ENCODE peak calls at places on chromosomes 12 and 14, in four cellular contexts. A, L, M and K are unnamed samples.

GRCh38 chr12:132114667-132115066 is 29.5 kb downstream of the DDX51 start:
- DNase-seq in A (no peak), L (no peak), M (no peak), K (no peak)

GRCh38 chr14:56512521-56512920 is 67.1 kb upstream of the TMEM260 start:
- DNase-seq in A (no peak), L (no peak), M (no peak), K (no peak)

GRCh38 chr12:112182499-112182898 is 57.1 kb downstream of the TRAFD1 start:
- DNase-seq in A (no peak), L (no peak), M (no peak), K (no peak)

GRCh38 chr12:78641837-78642423 is 222.6 kb upstream of the SYT1 start:
- DNase-seq in A (no peak), L (no peak), M (no peak), K (no peak)

GRCh38 chr14:106875503-106875902 is 1349.1 kb downstream of the TMEM121 start:
- DNase-seq in A (no peak), L (no peak), M (no peak), K (peak; percentile 67)

GRCh38 chr12:44875954-44876553 is at the start of gene NELL2:
- DNase-seq in A (peak; percentile 49), L (peak; percentile 27), M (no peak), K (no peak)

GRCh38 chr14:31927348-31927826 is 149.7 kb upstream of the ARHGAP5 start:
- DNase-seq in A (peak; percentile 67), L (no peak), M (no peak), K (peak; percentile 24)

GRCh38 chr12:47711448-47711847 is 5.6 kb upstream of the RPAP3 start:
- DNase-seq in A (no peak), L (no peak), M (no peak), K (no peak)

GRCh38 chr14:97077253-97077653 is 280.1 kb downstream of the VRK1 start:
- DNase-seq in A (no peak), L (peak; percentile 51), M (no peak), K (no peak)

GRCh38 chr12:57342207-57342691 is 88.6 kb downstream of the R3HDM2 start:
- DNase-seq in A (peak; percentile 27), L (peak; percentile 68), M (no peak), K (peak; percentile 45)

GRCh38 chr14:92644166-92644565 is 104.3 kb downstream of the LGMN start:
- DNase-seq in A (no peak), L (no peak), M (no peak), K (no peak)

GRCh38 chr14:24372701-24373416 is 4.9 kb downstream of the NFATC4 start:
- DNase-seq in A (no peak), L (no peak), M (no peak), K (no peak)

GRCh38 chr14:65164825-65165135 is 62.5 kb upstream of the MAX start:
- DNase-seq in A (no peak), L (peak; percentile 68), M (no peak), K (no peak)

GRCh38 chr12:65649126-65649525 is 175.2 kb upstream of the HMGA2 start:
- DNase-seq in A (peak; percentile 72), L (peak; percentile 57), M (no peak), K (no peak)

GRCh38 chr12:25155031-25155576 is 39.9 kb downstream of the DNAI7 start:
- DNase-seq in A (peak; percentile 36), L (no peak), M (no peak), K (no peak)

GRCh38 chr14:65321370-65321875 is 91.1 kb upstream of the FUT8 start:
- DNase-seq in A (no peak), L (no peak), M (no peak), K (no peak)

GRCh38 chr14:67411820-67412421 is at the start of gene PLEK2:
- DNase-seq in A (peak; percentile 40), L (peak; percentile 74), M (peak; percentile 82), K (peak; percentile 46)

GRCh38 chr14:29648045-29648444 is 279.6 kb downstream of the PRKD1 start:
- DNase-seq in A (no peak), L (no peak), M (no peak), K (no peak)

GRCh38 chr14:95518045-95518751 is 1.7 kb upstream of the SYNE3 start:
- DNase-seq in A (no peak), L (peak; percentile 32), M (peak; percentile 51), K (peak; percentile 22)

GRCh38 chr12:20342111-20342510 is 26.2 kb upstream of the PDE3A start:
- DNase-seq in A (no peak), L (no peak), M (no peak), K (no peak)

GRCh38 chr12:127054531-127054930 is 1212.4 kb upstream of the TMEM132C start:
- DNase-seq in A (no peak), L (no peak), M (no peak), K (no peak)

GRCh38 chr12:97396989-97397388 is 65.6 kb upstream of the RMST start:
- DNase-seq in A (no peak), L (no peak), M (no peak), K (no peak)

GRCh38 chr12:131933387-131933786 is 4.3 kb downstream of the PUS1 start:
- DNase-seq in A (no peak), L (no peak), M (no peak), K (no peak)

GRCh38 chr12:105967038-105967776 is 171.5 kb downstream of the NUAK1 start:
- DNase-seq in A (no peak), L (no peak), M (no peak), K (no peak)

GRCh38 chr12:105961821-105962671 is 176.7 kb downstream of the NUAK1 start:
- DNase-seq in A (no peak), L (no peak), M (no peak), K (no peak)

GRCh38 chr12:105970885-105971284 is 167.9 kb downstream of the NUAK1 start:
- DNase-seq in A (no peak), L (no peak), M (no peak), K (no peak)

DNA sequence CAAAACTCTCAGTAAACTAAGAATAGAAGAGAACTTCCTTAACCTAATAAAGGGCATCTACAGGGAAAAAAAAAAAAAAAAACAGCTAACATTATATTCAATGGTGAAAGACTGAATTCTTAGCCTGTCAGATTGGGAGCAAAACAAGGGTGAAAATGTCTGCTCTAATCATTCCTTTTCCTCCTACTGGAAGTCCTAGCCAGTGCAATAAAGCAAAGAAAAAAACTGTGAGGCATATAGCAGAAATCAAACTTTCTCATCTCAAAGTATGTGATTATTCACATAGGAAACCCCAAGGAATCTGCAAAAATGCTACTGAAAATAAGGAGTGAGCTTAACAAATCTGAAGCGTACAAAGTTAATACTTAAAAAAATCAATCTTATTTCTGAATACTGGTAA is 170.7 kb downstream of the NUAK1 start:
- DNase-seq in A (no peak), L (no peak), M (no peak), K (no peak)
- H3K27ac ChIP-seq in A (no peak overlapping the region), L (no peak overlapping the region), M (no peak overlapping the region), K (no peak overlapping the region)

GRCh38 chr14:51079085-51079484 is 15.8 kb downstream of the TRIM9 start:
- DNase-seq in A (no peak), L (no peak), M (no peak), K (no peak)

GRCh38 chr14:51081712-51082111 is 13.2 kb downstream of the TRIM9 start:
- DNase-seq in A (no peak), L (no peak), M (no peak), K (no peak)

GRCh38 chr14:51081209-51081608 is 13.7 kb downstream of the TRIM9 start:
- DNase-seq in A (no peak), L (no peak), M (no peak), K (no peak)

GRCh38 chr14:51079489-51079888 is 15.4 kb downstream of the TRIM9 start:
- DNase-seq in A (no peak), L (no peak), M (no peak), K (no peak)

DNA sequence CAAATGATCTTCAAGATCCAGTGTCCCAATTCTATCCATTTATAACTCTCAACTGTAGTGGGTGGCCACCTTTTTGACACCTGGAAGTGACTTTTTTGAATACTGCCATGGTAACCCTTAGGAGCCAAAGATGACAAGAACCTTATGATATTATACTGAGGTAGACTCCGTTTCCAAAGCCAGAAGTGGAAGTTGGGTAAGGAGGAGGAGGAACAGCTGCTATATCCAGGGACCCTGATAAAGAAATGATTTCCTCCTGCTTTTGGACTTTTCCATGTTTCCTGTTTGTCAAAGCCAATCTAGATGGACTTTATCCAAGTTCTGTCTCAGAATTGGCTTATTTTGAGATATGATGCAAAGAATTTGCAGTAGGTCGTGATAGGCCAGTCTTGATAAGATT is 14.3 kb downstream of the TRIM9 start:
- DNase-seq in A (no peak), L (no peak), M (no peak), K (no peak)
- TF ChIP-seq CTCF in A (no peak), L (no peak), M (no peak), K (no peak)

DNA sequence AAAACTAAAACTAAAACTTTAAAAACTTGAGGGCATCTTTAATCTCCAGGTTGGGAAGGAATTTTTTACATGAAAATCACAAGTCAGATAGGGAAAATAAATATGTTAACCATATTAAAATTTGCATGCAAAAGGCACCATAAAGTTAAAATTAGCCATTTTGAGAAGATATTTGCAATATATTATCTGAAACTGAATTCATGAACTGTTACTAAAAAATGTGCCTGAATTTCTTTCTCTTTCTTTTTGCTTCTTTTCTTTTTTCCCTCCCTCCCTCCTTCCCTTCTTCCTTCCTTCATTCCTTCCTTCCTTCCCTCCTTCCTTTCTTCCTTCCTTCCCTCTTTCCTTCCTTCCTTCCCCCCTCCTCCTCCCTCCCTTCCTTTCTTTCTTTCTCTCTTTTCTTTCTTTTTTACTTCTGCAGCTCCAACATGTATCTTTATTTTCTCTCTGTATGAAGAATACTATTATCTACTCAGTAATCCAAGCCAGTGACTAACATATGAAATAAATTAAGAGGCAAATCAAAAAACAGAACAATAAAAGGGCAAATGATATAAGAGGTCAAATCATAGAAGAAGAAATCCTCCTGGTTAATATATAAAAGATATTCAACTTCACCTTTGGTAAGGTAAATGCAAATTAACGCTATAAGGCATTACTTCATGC is 146.0 kb downstream of the BRMS1L start:
- DNase-seq in A (no peak), L (no peak), M (no peak), K (no peak)
- TF ChIP-seq EP300 in A (no peak), L (no peak), M (no peak), K (no peak)

DNA sequence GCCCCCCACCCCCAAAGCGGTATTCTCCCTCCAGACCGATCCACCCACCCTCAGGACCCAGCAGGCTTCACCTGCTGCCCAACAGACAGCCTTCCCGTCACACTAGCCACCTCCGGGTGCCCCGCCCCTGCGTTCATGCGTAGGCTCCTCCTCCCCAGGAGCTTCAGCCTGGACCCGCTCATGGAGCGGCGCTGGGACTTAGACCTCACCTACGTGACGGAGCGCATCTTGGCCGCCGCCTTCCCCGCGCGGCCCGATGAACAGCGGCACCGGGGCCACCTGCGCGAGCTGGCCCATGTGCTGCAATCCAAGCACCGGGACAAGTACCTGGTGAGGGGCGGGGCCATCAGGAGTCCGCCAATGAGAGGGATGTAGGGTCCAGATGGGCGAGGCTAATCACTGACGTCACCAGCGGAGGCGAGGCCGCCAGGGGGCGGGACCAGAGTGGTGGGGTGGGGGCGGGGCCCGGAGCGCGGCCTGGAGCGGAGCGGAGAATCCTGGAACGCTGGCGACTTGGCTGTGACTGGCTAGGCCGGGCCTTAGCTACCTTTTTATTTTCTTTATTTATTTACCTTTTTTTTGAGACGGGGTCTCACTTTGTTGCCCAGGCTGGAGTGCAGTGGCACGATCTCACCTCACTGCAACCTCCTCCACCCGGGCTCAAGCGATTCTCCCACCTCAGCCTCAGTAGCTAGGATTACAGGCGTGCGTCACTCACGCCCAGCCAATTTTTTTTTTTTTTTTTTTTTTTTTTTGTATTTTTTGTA is 4.4 kb downstream of the TNS2 start:
- DNase-seq in A (peak; percentile 86), L (peak; percentile 98), M (peak; percentile 95), K (peak; percentile 97)
- H3K27ac ChIP-seq in A (peak overlapping the region; percentile 99), L (peak overlapping the region; percentile 97), M (peak overlapping the region; percentile 99), K (peak overlapping the region; percentile 99)

GRCh38 chr14:44162197-44162596 is 344.9 kb downstream of the FSCB start:
- DNase-seq in A (no peak), L (no peak), M (no peak), K (no peak)
- TF ChIP-seq CTCF in A (no peak), L (no peak), M (no peak), K (no peak)

GRCh38 chr14:21109377-21110260 is 8.8 kb downstream of the TMEM253 start:
- DNase-seq in A (no peak), L (no peak), M (no peak), K (no peak)
- TF ChIP-seq EP300 in A (no peak), L (no peak), M (no peak), K (no peak)